ENCODE peak calls at places on chromosomes 13 and 19, in six cellular contexts. M, R, Q, P, V and F are unnamed samples.

GRCh38 chr19:30123611-30124010 is 181.6 kb downstream of the URI1 start:
- DNase-seq in M (no peak), R (no peak), Q (no peak), P (no peak), V (no peak), F (no peak)

GRCh38 chr13:27007166-27007565 is 164.4 kb downstream of the USP12 start:
- DNase-seq in M (no peak), R (no peak), Q (peak; percentile 77), P (no peak), V (no peak), F (no peak)

GRCh38 chr19:17121736-17122293 is 46.2 kb downstream of the MYO9B start:
- DNase-seq in M (no peak), R (peak; percentile 85), Q (no peak), P (no peak), V (no peak), F (no peak)

GRCh38 chr19:51091895-51092873 is 9.5 kb upstream of the KLK14 start:
- DNase-seq in M (no peak), R (no peak), Q (peak; percentile 65), P (no peak), V (no peak), F (no peak)

GRCh38 chr13:27022571-27023311 is 148.9 kb downstream of the USP12 start:
- DNase-seq in M (no peak), R (no peak), Q (peak; percentile 60), P (no peak), V (no peak), F (no peak)

GRCh38 chr19:45470147-45471081 is 2.6 kb downstream of the FOSB start:
- DNase-seq in M (peak; percentile 57), R (peak; percentile 78), Q (no peak), P (peak; percentile 58), V (no peak), F (no peak)

GRCh38 chr19:5907216-5907615 is 2.5 kb downstream of the VMAC start:
- DNase-seq in M (no peak), R (no peak), Q (no peak), P (no peak), V (no peak), F (no peak)

GRCh38 chr13:103236213-103236612 is 170.0 kb upstream of the SLC10A2 start:
- DNase-seq in M (no peak), R (no peak), Q (no peak), P (no peak), V (no peak), F (no peak)

GRCh38 chr19:58558066-58558622 is at the start of gene UBE2M:
- DNase-seq in M (peak; percentile 56), R (peak; percentile 85), Q (no peak), P (no peak), V (peak; percentile 57), F (no peak)

GRCh38 chr13:93183302-93183701 is 43.3 kb upstream of the GPC6 start:
- DNase-seq in M (no peak), R (no peak), Q (no peak), P (no peak), V (no peak), F (no peak)

GRCh38 chr19:28980236-28980868 is 232.6 kb downstream of the UQCRFS1 start:
- DNase-seq in M (no peak), R (no peak), Q (no peak), P (no peak), V (no peak), F (no peak)

GRCh38 chr13:88068975-88069374 is 397.8 kb downstream of the SLITRK5 start:
- DNase-seq in M (no peak), R (no peak), Q (no peak), P (no peak), V (no peak), F (no peak)

GRCh38 chr19:18194554-18195238 is 1.7 kb downstream of the MPV17L2 start:
- DNase-seq in M (peak; percentile 24), R (no peak), Q (no peak), P (peak; percentile 46), V (no peak), F (no peak)

GRCh38 chr13:76397413-76397812 is 488.8 kb downstream of the KCTD12 start:
- DNase-seq in M (no peak), R (no peak), Q (no peak), P (no peak), V (no peak), F (no peak)

GRCh38 chr13:24053505-24054251 is 106.8 kb upstream of the SPATA13 start:
- DNase-seq in M (peak; percentile 37), R (no peak), Q (peak; percentile 81), P (peak; percentile 58), V (peak; percentile 23), F (no peak)

GRCh38 chr19:34220472-34221063 is 33.8 kb upstream of the GARRE1 start:
- DNase-seq in M (peak; percentile 38), R (no peak), Q (peak; percentile 52), P (peak; percentile 57), V (peak; percentile 61), F (peak; percentile 75)

GRCh38 chr19:47247308-47247990 is 8.9 kb upstream of the CCDC9 start:
- DNase-seq in M (peak; percentile 74), R (peak; percentile 87), Q (no peak), P (peak; percentile 75), V (peak; percentile 82), F (peak; percentile 63)

GRCh38 chr19:49689133-49690072 is at the start of gene ADM5:
- DNase-seq in M (no peak), R (no peak), Q (peak; percentile 78), P (no peak), V (no peak), F (no peak)

GRCh38 chr19:41205995-41206394 is 13.0 kb downstream of the CYP2S1 start:
- DNase-seq in M (no peak), R (no peak), Q (no peak), P (no peak), V (no peak), F (no peak)